ENCODE peak calls at places on chromosome X, in ten cellular contexts. G is epithelial cell of esophagus; Y is heart right ventricle; K is right cardiac atrium; W is SJSA1; Q is heart left ventricle; D is brain microvascular endothelial cell; U is cardiac muscle cell; F is naive thymus-derived CD4-positive, alpha-beta T cell; X is Peyer's patch. T is an unnamed sample.

GRCh38 chrX:153816821-153817220 is 13.5 kb downstream of the PDZD4 start:
- DNase-seq in G (no peak), Y (no peak), K (no peak), W (no peak), Q (no peak), D (no peak), U (no peak), F (peak; percentile 11), X (no peak), T (peak; percentile 49)

GRCh38 chrX:110280954-110281353 is 36.9 kb downstream of the AMMECR1 start:
- DNase-seq in G (no peak), Y (no peak), K (no peak), W (no peak), Q (no peak), D (no peak), U (no peak), F (no peak), X (no peak), T (no peak)

GRCh38 chrX:37541991-37542390 is 29.5 kb upstream of the LANCL3 start:
- DNase-seq in G (no peak), Y (no peak), K (no peak), W (no peak), Q (no peak), D (no peak), U (no peak), F (no peak), X (no peak), T (no peak)

GRCh38 chrX:87572911-87573310 is 55.3 kb downstream of the KLHL4 start:
- DNase-seq in G (no peak), Y (no peak), K (no peak), W (no peak), Q (no peak), D (no peak), U (no peak), F (no peak), X (no peak), T (no peak)

GRCh38 chrX:12955882-12956703 is 18.8 kb upstream of the TMSB4X start:
- DNase-seq in G (peak; percentile 62), Y (peak; percentile 56), K (peak; percentile 54), W (peak; percentile 56), Q (peak; percentile 43), D (peak; percentile 73), U (no peak), F (no peak), X (no peak), T (no peak)

GRCh38 chrX:75582511-75582910 is 59.7 kb upstream of the ZDHHC15 start:
- DNase-seq in G (no peak), Y (no peak), K (no peak), W (no peak), Q (no peak), D (no peak), U (no peak), F (no peak), X (no peak), T (no peak)

GRCh38 chrX:30620980-30621716 is 32.1 kb upstream of the GK start:
- DNase-seq in G (peak; percentile 84), Y (no peak), K (peak; percentile 16), W (no peak), Q (peak; percentile 24), D (peak; percentile 80), U (no peak), F (no peak), X (no peak), T (no peak)

GRCh38 chrX:45009371-45010000 is 136.5 kb downstream of the KDM6A start:
- DNase-seq in G (peak; percentile 62), Y (no peak), K (no peak), W (no peak), Q (no peak), D (no peak), U (no peak), F (no peak), X (no peak), T (no peak)

GRCh38 chrX:47513697-47514085 is 30.7 kb upstream of the ZNF41 start:
- DNase-seq in G (no peak), Y (no peak), K (no peak), W (no peak), Q (no peak), D (peak; percentile 17), U (no peak), F (no peak), X (no peak), T (no peak)

GRCh38 chrX:107827137-107827831 is 1.6 kb downstream of the MID2 start:
- DNase-seq in G (no peak), Y (no peak), K (no peak), W (no peak), Q (no peak), D (no peak), U (no peak), F (no peak), X (no peak), T (no peak)

GRCh38 chrX:38458071-38458470 is 103.3 kb upstream of the TSPAN7 start:
- DNase-seq in G (peak; percentile 32), Y (no peak), K (no peak), W (no peak), Q (no peak), D (no peak), U (peak; percentile 8), F (no peak), X (no peak), T (no peak)

GRCh38 chrX:97524340-97524739 is 640.6 kb downstream of the RPA4 start:
- DNase-seq in G (peak; percentile 1), Y (no peak), K (no peak), W (no peak), Q (no peak), D (no peak), U (no peak), F (no peak), X (no peak), T (no peak)

GRCh38 chrX:118727686-118728339 is 407 bp downstream of the IL13RA1 start:
- DNase-seq in G (no peak), Y (peak; percentile 54), K (peak; percentile 60), W (peak; percentile 49), Q (peak; percentile 48), D (no peak), U (peak; percentile 56), F (no peak), X (peak; percentile 75), T (no peak)

GRCh38 chrX:69291111-69291510 is 125.9 kb upstream of the PJA1 start:
- DNase-seq in G (no peak), Y (no peak), K (no peak), W (no peak), Q (no peak), D (no peak), U (no peak), F (no peak), X (no peak), T (no peak)

GRCh38 chrX:1535241-1536041 is 1.5 kb downstream of the P2RY8 start:
- DNase-seq in G (no peak), Y (no peak), K (no peak), W (peak; percentile 11), Q (peak; percentile 30), D (no peak), U (no peak), F (no peak), X (peak; percentile 36), T (no peak)

GRCh38 chrX:1534321-1535168 is 2.4 kb downstream of the P2RY8 start:
- DNase-seq in G (no peak), Y (no peak), K (no peak), W (no peak), Q (no peak), D (no peak), U (no peak), F (no peak), X (peak; percentile 43), T (peak; percentile 65)

GRCh38 chrX:1533083-1533482 is 3.9 kb downstream of the P2RY8 start:
- DNase-seq in G (no peak), Y (no peak), K (no peak), W (no peak), Q (no peak), D (no peak), U (no peak), F (no peak), X (no peak), T (no peak)

GRCh38 chrX:1537031-1537715 is at the start of gene P2RY8:
- DNase-seq in G (peak; percentile 27), Y (peak; percentile 37), K (peak; percentile 59), W (no peak), Q (peak; percentile 54), D (peak; percentile 28), U (no peak), F (peak; percentile 79), X (peak; percentile 55), T (no peak)

DNA sequence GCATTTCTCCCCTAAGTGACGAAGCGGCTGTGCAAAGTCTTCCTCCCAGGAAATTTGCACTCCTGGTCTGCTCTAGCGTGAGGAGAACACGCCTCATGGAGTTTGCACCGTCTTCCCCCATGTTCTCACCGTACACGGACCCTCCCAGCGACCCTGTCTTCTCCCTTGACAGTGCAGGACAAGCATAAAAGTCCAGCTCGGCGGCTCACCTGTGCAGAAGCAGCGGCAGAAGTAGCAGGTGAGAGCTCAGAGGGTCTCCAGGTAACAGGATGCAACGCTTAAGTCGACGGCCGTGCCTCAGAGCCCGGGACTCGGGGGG is 314 bp downstream of the P2RY8 start:
- DNase-seq in G (no peak), Y (no peak), K (no peak), W (peak; percentile 35), Q (no peak), D (no peak), U (no peak), F (no peak), X (no peak), T (no peak)
- H3K4me3 ChIP-seq in G (no peak overlapping the region), Y (peak overlapping the region; percentile 54), K (peak overlapping the region; percentile 34), W (no peak overlapping the region), Q (peak overlapping the region; percentile 11), D (no peak overlapping the region), U (no peak overlapping the region), F (peak overlapping the region; percentile 81), X (peak overlapping the region; percentile 56), T (no peak overlapping the region)

GRCh38 chrX:114450911-114451310 is 133.0 kb upstream of the HTR2C start:
- DNase-seq in G (no peak), Y (no peak), K (no peak), W (no peak), Q (no peak), D (no peak), U (no peak), F (no peak), X (no peak), T (no peak)

GRCh38 chrX:114451397-114451796 is 132.5 kb upstream of the HTR2C start:
- DNase-seq in G (no peak), Y (no peak), K (no peak), W (no peak), Q (no peak), D (no peak), U (no peak), F (no peak), X (no peak), T (no peak)
- H3K4me3 ChIP-seq in G (no peak overlapping the region), Y (no peak overlapping the region), K (no peak overlapping the region), W (no peak overlapping the region), Q (no peak overlapping the region), D (no peak overlapping the region), U (no peak overlapping the region), F (no peak overlapping the region), X (no peak overlapping the region), T (no peak overlapping the region)

GRCh38 chrX:147875866-147876596 is 35.7 kb upstream of the FMR1 start:
- DNase-seq in G (no peak), Y (no peak), K (no peak), W (no peak), Q (no peak), D (no peak), U (peak; percentile 1), F (no peak), X (no peak), T (no peak)
- H3K4me3 ChIP-seq in G (no peak overlapping the region), Y (no peak overlapping the region), K (no peak overlapping the region), W (no peak overlapping the region), Q (no peak overlapping the region), D (no peak overlapping the region), U (no peak overlapping the region), F (no peak overlapping the region), X (no peak overlapping the region), T (no peak overlapping the region)

GRCh38 chrX:48826135-48826875 is at the start of gene ERAS:
- DNase-seq in G (no peak), Y (no peak), K (no peak), W (no peak), Q (no peak), D (no peak), U (no peak), F (no peak), X (no peak), T (peak; percentile 77)
- H3K4me3 ChIP-seq in G (no peak within 1 kb of the TSS), Y (no peak within 1 kb of the TSS), K (no peak within 1 kb of the TSS), W (no peak within 1 kb of the TSS), Q (no peak within 1 kb of the TSS), D (no peak within 1 kb of the TSS), U (no peak within 1 kb of the TSS), F (no peak within 1 kb of the TSS), X (peak within 1 kb of the TSS; percentile 9), T (peak within 1 kb of the TSS; percentile 29)